ENCODE peak calls at places on chromosomes 1 and 21, in six cellular contexts. One of them, this sample, is unnamed.

GRCh38 chr1:85372683-85373446 is 92.1 kb downstream of the DDAH1 start:
- DNase-seq in upper lobe of left lung: no peak
- DNase-seq in K562: no peak
- DNase-seq in suprapubic skin: no peak
- DNase-seq in A549: peak; percentile 23
- DNase-seq in tibial nerve: no peak
- DNase-seq in this sample: no peak

GRCh38 chr1:220012259-220012658 is 34.0 kb downstream of the EPRS1 start:
- DNase-seq in A549: no peak
- DNase-seq in suprapubic skin: no peak
- DNase-seq in tibial nerve: no peak
- DNase-seq in upper lobe of left lung: no peak
- DNase-seq in K562: no peak
- DNase-seq in this sample: no peak

GRCh38 chr1:109760581-109761226 is 3.0 kb downstream of the EPS8L3 start:
- DNase-seq in suprapubic skin: peak; percentile 49
- DNase-seq in tibial nerve: no peak
- DNase-seq in A549: no peak
- DNase-seq in K562: no peak
- DNase-seq in upper lobe of left lung: peak; percentile 12
- DNase-seq in this sample: peak; percentile 7

GRCh38 chr1:84366786-84367185 is 31.5 kb upstream of the DNASE2B start:
- DNase-seq in tibial nerve: no peak
- DNase-seq in K562: no peak
- DNase-seq in suprapubic skin: no peak
- DNase-seq in A549: no peak
- DNase-seq in upper lobe of left lung: no peak
- DNase-seq in this sample: no peak

GRCh38 chr1:208772891-208773290 is 528.7 kb upstream of the PLXNA2 start:
- DNase-seq in upper lobe of left lung: no peak
- DNase-seq in K562: no peak
- DNase-seq in suprapubic skin: no peak
- DNase-seq in A549: no peak
- DNase-seq in tibial nerve: no peak
- DNase-seq in this sample: no peak

GRCh38 chr1:190168116-190168515 is 309.5 kb downstream of the BRINP3 start:
- DNase-seq in tibial nerve: no peak
- DNase-seq in upper lobe of left lung: no peak
- DNase-seq in suprapubic skin: no peak
- DNase-seq in A549: peak; percentile 63
- DNase-seq in K562: no peak
- DNase-seq in this sample: no peak

GRCh38 chr1:41901551-41901950 is 17.2 kb downstream of the HIVEP3 start:
- DNase-seq in tibial nerve: no peak
- DNase-seq in suprapubic skin: no peak
- DNase-seq in upper lobe of left lung: no peak
- DNase-seq in A549: no peak
- DNase-seq in K562: no peak
- DNase-seq in this sample: no peak

GRCh38 chr1:22831729-22832413 is 121.2 kb downstream of the EPHB2 start:
- DNase-seq in upper lobe of left lung: peak; percentile 66
- DNase-seq in A549: peak; percentile 84
- DNase-seq in suprapubic skin: no peak
- DNase-seq in tibial nerve: no peak
- DNase-seq in K562: no peak
- DNase-seq in this sample: peak; percentile 69

GRCh38 chr1:7885513-7886298 is 32.8 kb upstream of the UTS2 start:
- DNase-seq in suprapubic skin: no peak
- DNase-seq in upper lobe of left lung: peak; percentile 92
- DNase-seq in A549: peak; percentile 37
- DNase-seq in K562: peak; percentile 94
- DNase-seq in tibial nerve: no peak
- DNase-seq in this sample: peak; percentile 92

GRCh38 chr1:17930635-17931034 is 175.5 kb downstream of the ACTL8 start:
- DNase-seq in tibial nerve: no peak
- DNase-seq in K562: no peak
- DNase-seq in A549: no peak
- DNase-seq in upper lobe of left lung: no peak
- DNase-seq in suprapubic skin: no peak
- DNase-seq in this sample: no peak

GRCh38 chr1:171351961-171352360 is 38.0 kb downstream of the FMO4 start:
- DNase-seq in upper lobe of left lung: no peak
- DNase-seq in suprapubic skin: no peak
- DNase-seq in tibial nerve: no peak
- DNase-seq in K562: no peak
- DNase-seq in A549: no peak
- DNase-seq in this sample: no peak

GRCh38 chr1:202551683-202552082 is 158.6 kb downstream of the SYT2 start:
- DNase-seq in K562: peak; percentile 36
- DNase-seq in suprapubic skin: no peak
- DNase-seq in A549: no peak
- DNase-seq in tibial nerve: no peak
- DNase-seq in upper lobe of left lung: no peak
- DNase-seq in this sample: peak; percentile 24

GRCh38 chr1:202553560-202554038 is 156.7 kb downstream of the SYT2 start:
- DNase-seq in A549: peak; percentile 29
- DNase-seq in suprapubic skin: no peak
- DNase-seq in tibial nerve: no peak
- DNase-seq in K562: peak; percentile 37
- DNase-seq in upper lobe of left lung: no peak
- DNase-seq in this sample: no peak
- H3K4me3 ChIP-seq in A549: no peak overlapping the region
- H3K4me3 ChIP-seq in suprapubic skin: no peak overlapping the region
- H3K4me3 ChIP-seq in tibial nerve: no peak overlapping the region
- H3K4me3 ChIP-seq in K562: no peak overlapping the region
- H3K4me3 ChIP-seq in upper lobe of left lung: no peak overlapping the region
- H3K4me3 ChIP-seq in this sample: no peak overlapping the region

GRCh38 chr1:157199421-157199755 is 61.2 kb upstream of the ETV3 start:
- DNase-seq in tibial nerve: no peak
- DNase-seq in upper lobe of left lung: no peak
- DNase-seq in A549: no peak
- DNase-seq in suprapubic skin: no peak
- DNase-seq in K562: no peak
- DNase-seq in this sample: no peak
- H3K27ac ChIP-seq in tibial nerve: no peak overlapping the region
- H3K27ac ChIP-seq in upper lobe of left lung: peak overlapping the region; percentile 80
- H3K27ac ChIP-seq in A549: no peak overlapping the region
- H3K27ac ChIP-seq in suprapubic skin: no peak overlapping the region
- H3K27ac ChIP-seq in K562: no peak overlapping the region
- H3K27ac ChIP-seq in this sample: no peak overlapping the region

GRCh38 chr1:68433386-68433785 is 16.4 kb downstream of the RPE65 start:
- DNase-seq in tibial nerve: no peak
- DNase-seq in upper lobe of left lung: no peak
- DNase-seq in suprapubic skin: no peak
- DNase-seq in K562: no peak
- DNase-seq in A549: no peak
- DNase-seq in this sample: no peak

GRCh38 chr1:68431076-68431475 is 18.7 kb downstream of the RPE65 start:
- DNase-seq in upper lobe of left lung: no peak
- DNase-seq in A549: no peak
- DNase-seq in K562: no peak
- DNase-seq in tibial nerve: no peak
- DNase-seq in suprapubic skin: no peak
- DNase-seq in this sample: no peak

GRCh38 chr1:68426594-68426993 is 23.2 kb downstream of the RPE65 start:
- DNase-seq in K562: no peak
- DNase-seq in suprapubic skin: no peak
- DNase-seq in A549: no peak
- DNase-seq in tibial nerve: no peak
- DNase-seq in upper lobe of left lung: no peak
- DNase-seq in this sample: no peak

GRCh38 chr1:68429233-68429804 is 20.4 kb downstream of the RPE65 start:
- DNase-seq in upper lobe of left lung: no peak
- DNase-seq in K562: no peak
- DNase-seq in tibial nerve: no peak
- DNase-seq in suprapubic skin: no peak
- DNase-seq in A549: no peak
- DNase-seq in this sample: no peak
- TF ChIP-seq EP300 in upper lobe of left lung: no peak
- TF ChIP-seq EP300 in K562: no peak
- TF ChIP-seq EP300 in tibial nerve: no peak
- TF ChIP-seq EP300 in suprapubic skin: no peak
- TF ChIP-seq EP300 in A549: no peak
- TF ChIP-seq EP300 in this sample: no peak

DNA sequence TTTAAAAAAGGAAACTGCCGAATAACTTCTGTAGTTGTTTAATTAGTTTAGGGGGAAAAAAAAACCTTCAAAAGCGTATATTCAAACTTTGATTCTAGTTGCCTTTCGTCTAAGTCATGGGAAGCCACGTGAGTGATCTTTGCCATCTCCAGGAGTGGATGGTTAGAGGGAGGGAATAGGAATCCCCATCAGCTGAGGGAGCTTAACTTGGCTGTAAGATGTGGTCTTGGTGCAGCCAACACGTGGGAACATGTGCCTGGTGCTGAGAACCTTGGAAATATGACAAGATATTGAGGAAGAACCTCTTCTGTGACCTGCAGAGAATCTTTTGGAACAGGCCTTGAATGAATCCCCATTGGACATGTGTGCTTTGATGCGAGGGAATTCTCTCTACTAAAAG is 1.7 kb downstream of the BACE2 start:
- DNase-seq in suprapubic skin: no peak
- DNase-seq in K562: no peak
- DNase-seq in tibial nerve: no peak
- DNase-seq in A549: no peak
- DNase-seq in upper lobe of left lung: no peak
- DNase-seq in this sample: no peak
- H3K4me3 ChIP-seq in suprapubic skin: peak overlapping the region; percentile 90
- H3K4me3 ChIP-seq in K562: no peak overlapping the region
- H3K4me3 ChIP-seq in tibial nerve: no peak overlapping the region
- H3K4me3 ChIP-seq in A549: no peak overlapping the region
- H3K4me3 ChIP-seq in upper lobe of left lung: no peak overlapping the region
- H3K4me3 ChIP-seq in this sample: peak overlapping the region; percentile 74

GRCh38 chr1:111417755-111418154 is 9.8 kb downstream of the OVGP1 start:
- DNase-seq in suprapubic skin: no peak
- DNase-seq in K562: no peak
- DNase-seq in tibial nerve: no peak
- DNase-seq in A549: peak; percentile 11
- DNase-seq in upper lobe of left lung: no peak
- DNase-seq in this sample: no peak
- H3K27ac ChIP-seq in suprapubic skin: no peak overlapping the region
- H3K27ac ChIP-seq in K562: no peak overlapping the region
- H3K27ac ChIP-seq in tibial nerve: no peak overlapping the region
- H3K27ac ChIP-seq in A549: no peak overlapping the region
- H3K27ac ChIP-seq in upper lobe of left lung: no peak overlapping the region
- H3K27ac ChIP-seq in this sample: no peak overlapping the region

GRCh38 chr1:37358992-37359391 is 115.4 kb upstream of the ZC3H12A start:
- DNase-seq in tibial nerve: no peak
- DNase-seq in upper lobe of left lung: no peak
- DNase-seq in A549: no peak
- DNase-seq in suprapubic skin: no peak
- DNase-seq in K562: no peak
- DNase-seq in this sample: no peak
- TF ChIP-seq EP300 in tibial nerve: no peak
- TF ChIP-seq EP300 in upper lobe of left lung: no peak
- TF ChIP-seq EP300 in A549: no peak
- TF ChIP-seq EP300 in suprapubic skin: no peak
- TF ChIP-seq EP300 in K562: no peak
- TF ChIP-seq EP300 in this sample: no peak

DNA sequence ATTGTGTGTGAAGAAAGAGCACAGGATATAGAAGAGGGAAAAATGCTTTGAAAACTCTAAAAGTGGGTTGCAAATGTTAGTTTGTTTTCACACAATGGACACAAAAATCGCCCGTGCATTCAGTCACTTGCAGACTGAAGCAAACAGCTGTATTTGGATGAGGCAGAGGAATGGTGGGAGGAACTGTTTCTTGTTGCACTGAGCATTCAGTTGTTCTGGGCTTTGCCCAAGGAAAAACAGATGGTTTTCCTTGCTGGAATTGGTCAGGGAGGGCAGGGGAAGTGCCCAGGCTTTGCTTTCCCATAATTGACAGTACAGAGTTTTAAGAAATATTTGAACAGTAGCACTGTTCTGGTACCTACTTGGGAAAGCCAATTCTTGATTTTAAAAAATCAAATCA is 19.5 kb upstream of the WARS2 start:
- DNase-seq in A549: no peak
- DNase-seq in suprapubic skin: no peak
- DNase-seq in K562: peak; percentile 9
- DNase-seq in upper lobe of left lung: no peak
- DNase-seq in tibial nerve: no peak
- DNase-seq in this sample: no peak
- H3K4me3 ChIP-seq in A549: no peak overlapping the region
- H3K4me3 ChIP-seq in suprapubic skin: no peak overlapping the region
- H3K4me3 ChIP-seq in K562: no peak overlapping the region
- H3K4me3 ChIP-seq in upper lobe of left lung: no peak overlapping the region
- H3K4me3 ChIP-seq in tibial nerve: no peak overlapping the region
- H3K4me3 ChIP-seq in this sample: no peak overlapping the region

GRCh38 chr21:45952974-45953373 is 28.6 kb upstream of the COL6A1 start:
- DNase-seq in tibial nerve: no peak
- DNase-seq in suprapubic skin: no peak
- DNase-seq in A549: no peak
- DNase-seq in K562: no peak
- DNase-seq in upper lobe of left lung: no peak
- DNase-seq in this sample: no peak

GRCh38 chr21:45957551-45957950 is 24.0 kb upstream of the COL6A1 start:
- DNase-seq in tibial nerve: no peak
- DNase-seq in A549: no peak
- DNase-seq in K562: no peak
- DNase-seq in upper lobe of left lung: no peak
- DNase-seq in suprapubic skin: no peak
- DNase-seq in this sample: no peak

GRCh38 chr21:45951676-45952075 is 29.9 kb upstream of the COL6A1 start:
- DNase-seq in suprapubic skin: no peak
- DNase-seq in upper lobe of left lung: no peak
- DNase-seq in K562: no peak
- DNase-seq in A549: no peak
- DNase-seq in tibial nerve: no peak
- DNase-seq in this sample: no peak

GRCh38 chr21:45954921-45955320 is 26.6 kb upstream of the COL6A1 start:
- DNase-seq in tibial nerve: no peak
- DNase-seq in K562: no peak
- DNase-seq in suprapubic skin: no peak
- DNase-seq in upper lobe of left lung: no peak
- DNase-seq in A549: no peak
- DNase-seq in this sample: no peak

DNA sequence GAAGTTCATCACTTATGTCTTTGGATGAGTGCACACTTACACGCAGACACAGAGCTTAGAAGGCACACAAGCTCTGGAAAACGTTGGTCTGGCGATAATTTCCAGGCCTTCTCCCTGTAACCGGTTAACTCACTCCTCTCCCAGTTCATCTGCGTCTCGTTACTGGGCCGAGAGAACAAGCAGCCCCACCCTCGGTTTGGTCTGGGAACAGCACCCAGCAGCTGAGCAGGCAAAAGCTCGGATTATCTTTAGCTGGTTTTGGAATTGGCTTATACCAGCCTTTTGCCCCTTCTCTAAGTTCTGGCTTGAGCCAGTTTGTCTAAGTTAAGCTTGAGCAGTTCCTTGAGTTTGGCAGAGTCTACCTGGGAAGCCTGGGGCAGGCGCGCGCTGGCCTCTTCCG is 27.3 kb upstream of the COL6A1 start:
- DNase-seq in suprapubic skin: no peak
- DNase-seq in K562: no peak
- DNase-seq in tibial nerve: no peak
- DNase-seq in A549: no peak
- DNase-seq in upper lobe of left lung: no peak
- DNase-seq in this sample: no peak
- H3K27ac ChIP-seq in suprapubic skin: peak overlapping the region; percentile 78
- H3K27ac ChIP-seq in K562: no peak overlapping the region
- H3K27ac ChIP-seq in tibial nerve: peak overlapping the region; percentile 11
- H3K27ac ChIP-seq in A549: no peak overlapping the region
- H3K27ac ChIP-seq in upper lobe of left lung: peak overlapping the region; percentile 56
- H3K27ac ChIP-seq in this sample: peak overlapping the region; percentile 61

This sample was measured in transverse colon.